ENCODE peak calls at places on chromosome 7, in six cellular contexts. G is SJSA1, X is left ventricle myocardium inferior, Y is heart left ventricle, B is neural progenitor cell, K is ovary. P is an unnamed sample. For H3K9me3 and H3K4me1, the result is how much of the 10 kb centered on the place peaks cover.

GRCh38 chr7:3859436-3859835 is 558.4 kb downstream of the SDK1 start:
- DNase-seq in G (no peak), X (no peak), Y (no peak), B (no peak), K (no peak), P (no peak)

GRCh38 chr7:1576521-1577253 is 6.9 kb upstream of the PSMG3 start:
- DNase-seq in G (no peak), X (no peak), Y (no peak), B (no peak), K (no peak), P (peak)

GRCh38 chr7:3957735-3958491 is 656.9 kb downstream of the SDK1 start:
- DNase-seq in G (no peak), X (no peak), Y (no peak), B (no peak), K (no peak), P (no peak)

GRCh38 chr7:107660381-107661080 is at the start of gene SLC26A4:
- DNase-seq in G (no peak), X (no peak), Y (no peak), B (peak), K (no peak), P (no peak)

GRCh38 chr7:46432666-46433065 is 511.6 kb upstream of the IGFBP3 start:
- DNase-seq in G (no peak), X (no peak), Y (no peak), B (no peak), K (no peak), P (no peak)

GRCh38 chr7:3207387-3207786 is 93.7 kb upstream of the SDK1 start:
- DNase-seq in G (no peak), X (no peak), Y (no peak), B (no peak), K (no peak), P (no peak)

GRCh38 chr7:33061282-33061928 is 1.2 kb downstream of the NT5C3A start:
- DNase-seq in G (no peak), X (no peak), Y (no peak), B (no peak), K (no peak), P (no peak)

GRCh38 chr7:28853834-28854749 is 104.0 kb downstream of the TRIL start:
- DNase-seq in G (peak), X (peak), Y (peak), B (peak), K (peak), P (peak)

GRCh38 chr7:17521437-17521836 is 223.0 kb downstream of the AHR start:
- DNase-seq in G (no peak), X (no peak), Y (no peak), B (no peak), K (no peak), P (no peak)

GRCh38 chr7:2876031-2876862 is 32.1 kb upstream of the GNA12 start:
- DNase-seq in G (peak), X (no peak), Y (no peak), B (no peak), K (no peak), P (no peak)

GRCh38 chr7:53520841-53521240 is 485.4 kb downstream of the POM121L12 start:
- DNase-seq in G (no peak), X (no peak), Y (no peak), B (no peak), K (no peak), P (no peak)

GRCh38 chr7:53518319-53518718 is 482.9 kb downstream of the POM121L12 start:
- DNase-seq in G (no peak), X (no peak), Y (no peak), B (no peak), K (no peak), P (no peak)

GRCh38 chr7:53521638-53522184 is 486.3 kb downstream of the POM121L12 start:
- DNase-seq in G (no peak), X (no peak), Y (no peak), B (no peak), K (no peak), P (no peak)
- H3K9me3 ChIP-seq in G (under half), X (under half), Y (under half), B (under half), K (under half), P (under half)

DNA sequence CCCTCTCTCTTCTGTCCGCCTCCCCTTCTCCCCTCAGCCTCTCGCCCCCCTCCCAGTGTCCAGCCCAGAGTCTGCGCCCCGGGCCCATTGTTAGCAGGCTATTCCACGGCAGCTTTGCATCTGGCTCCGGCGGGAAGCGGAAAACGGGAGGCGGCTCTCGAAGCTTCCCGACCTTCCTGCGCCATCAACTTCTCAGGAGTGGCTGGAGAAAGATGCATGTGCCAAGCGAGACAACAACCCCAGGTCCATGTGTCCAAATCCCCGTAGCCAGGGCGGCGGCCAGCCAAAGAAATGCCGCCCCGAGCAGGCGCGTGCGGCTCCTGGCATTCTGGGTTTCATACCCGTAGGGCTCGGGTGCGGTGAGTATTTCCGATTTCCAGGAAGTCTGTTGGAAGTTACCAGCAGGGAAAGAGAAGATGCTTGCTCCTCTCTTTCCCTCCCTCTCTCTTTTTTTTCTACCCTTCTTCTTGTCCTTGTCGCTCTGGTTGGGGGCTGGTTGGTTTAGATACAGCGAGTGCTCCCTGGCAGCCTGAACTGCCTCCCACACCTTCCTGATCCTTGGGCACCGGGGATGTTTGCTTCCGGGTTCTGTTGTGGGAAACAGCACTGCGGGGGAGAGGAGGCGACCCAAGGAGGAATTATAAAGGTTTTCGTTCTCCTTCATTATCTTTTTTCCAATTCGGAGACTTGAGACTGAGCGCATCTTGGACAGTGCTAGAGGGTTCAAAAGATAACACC is 1.2 kb upstream of the HOXA2 start:
- DNase-seq in G (peak), X (no peak), Y (no peak), B (peak), K (no peak), P (no peak)
- H3K4me1 ChIP-seq in G (under half), X (under half), Y (under half), B (under half), K (under half), P (under half)

DNA sequence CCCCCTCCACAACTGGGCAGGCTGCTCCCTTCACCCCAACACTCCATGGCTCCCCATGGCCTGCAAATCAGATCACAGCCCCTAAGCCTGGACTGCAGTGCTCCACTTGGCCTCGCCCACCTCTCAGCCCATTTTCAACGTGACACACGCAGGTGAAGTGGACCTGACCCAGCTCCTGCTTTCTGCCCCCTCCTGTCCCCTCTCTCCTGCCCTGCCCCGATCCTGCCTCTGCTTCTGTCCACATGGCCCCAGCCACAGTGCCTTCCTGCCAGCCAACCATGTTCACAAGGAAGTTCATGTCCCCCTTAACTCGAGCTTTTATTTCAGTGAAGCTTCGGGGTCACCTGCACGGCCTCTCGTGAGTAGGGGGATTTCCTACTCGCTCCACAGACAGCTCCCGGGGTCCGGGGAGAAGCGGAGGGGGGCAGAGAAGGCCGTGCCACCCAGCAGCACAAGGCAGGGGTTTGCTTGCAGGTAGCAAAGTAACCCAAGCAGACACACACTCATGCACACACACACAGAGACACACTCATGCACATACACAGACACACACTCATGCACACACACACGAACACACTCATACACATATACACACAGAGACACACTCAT is 537.5 kb downstream of the DNAJB6 start:
- DNase-seq in G (no peak), X (no peak), Y (no peak), B (no peak), K (no peak), P (no peak)
- H3K9me3 ChIP-seq in G (under half), X (under half), Y (under half), B (under half), K (under half), P (under half)

GRCh38 chr7:5701085-5701914 is 80.2 kb downstream of the RNF216 start:
- DNase-seq in G (no peak), X (no peak), Y (no peak), B (no peak), K (no peak), P (no peak)
- H3K4me1 ChIP-seq in G (under half), X (half or more), Y (half or more), B (under half), K (under half), P (under half)

DNA sequence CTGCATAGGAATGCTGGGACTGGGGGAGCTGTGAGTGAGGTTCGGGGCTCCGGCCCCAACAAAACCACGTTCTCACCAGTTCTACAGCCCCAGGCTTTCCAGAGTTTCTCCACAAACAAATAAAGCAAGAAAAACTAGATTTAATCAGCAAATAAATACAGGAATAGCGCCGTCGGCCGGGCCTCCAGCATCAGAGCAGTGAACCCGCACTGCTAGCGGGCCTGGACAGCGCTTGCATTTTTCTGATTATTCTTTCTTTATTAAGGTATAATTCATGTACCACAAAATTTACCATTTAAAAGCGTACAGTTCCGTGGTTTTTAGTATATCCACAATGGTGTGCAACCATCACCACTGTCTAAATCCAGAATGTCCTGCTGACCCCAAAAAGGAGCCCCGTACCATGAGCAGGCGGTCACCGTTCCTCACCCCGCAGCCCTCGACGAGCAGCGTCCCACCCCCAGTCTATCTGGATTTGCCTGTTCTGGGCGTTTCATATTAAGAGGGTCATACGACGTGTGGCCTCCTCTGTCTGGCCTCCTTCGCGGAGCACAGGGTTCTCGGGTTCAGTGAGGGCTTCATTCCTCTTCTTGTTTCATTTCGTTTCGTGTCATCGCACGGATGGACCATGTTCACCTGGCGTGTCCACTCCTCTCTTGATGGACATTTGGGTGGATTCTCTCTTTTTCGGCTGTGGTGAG is 35.5 kb upstream of the FOXL3 start:
- DNase-seq in G (no peak), X (no peak), Y (no peak), B (no peak), K (no peak), P (peak)
- H3K9me3 ChIP-seq in G (under half), X (under half), Y (under half), B (under half), K (under half), P (under half)

GRCh38 chr7:80770675-80771081 is 132.2 kb downstream of the CD36 start:
- DNase-seq in G (no peak), X (no peak), Y (no peak), B (no peak), K (no peak), P (no peak)

GRCh38 chr7:80773787-80774508 is 135.5 kb downstream of the CD36 start:
- DNase-seq in G (no peak), X (no peak), Y (no peak), B (no peak), K (no peak), P (no peak)

GRCh38 chr7:80771523-80771922 is 133.1 kb downstream of the CD36 start:
- DNase-seq in G (no peak), X (no peak), Y (no peak), B (no peak), K (no peak), P (no peak)

GRCh38 chr7:80774843-80775242 is 136.4 kb downstream of the CD36 start:
- DNase-seq in G (no peak), X (no peak), Y (no peak), B (no peak), K (no peak), P (no peak)

DNA sequence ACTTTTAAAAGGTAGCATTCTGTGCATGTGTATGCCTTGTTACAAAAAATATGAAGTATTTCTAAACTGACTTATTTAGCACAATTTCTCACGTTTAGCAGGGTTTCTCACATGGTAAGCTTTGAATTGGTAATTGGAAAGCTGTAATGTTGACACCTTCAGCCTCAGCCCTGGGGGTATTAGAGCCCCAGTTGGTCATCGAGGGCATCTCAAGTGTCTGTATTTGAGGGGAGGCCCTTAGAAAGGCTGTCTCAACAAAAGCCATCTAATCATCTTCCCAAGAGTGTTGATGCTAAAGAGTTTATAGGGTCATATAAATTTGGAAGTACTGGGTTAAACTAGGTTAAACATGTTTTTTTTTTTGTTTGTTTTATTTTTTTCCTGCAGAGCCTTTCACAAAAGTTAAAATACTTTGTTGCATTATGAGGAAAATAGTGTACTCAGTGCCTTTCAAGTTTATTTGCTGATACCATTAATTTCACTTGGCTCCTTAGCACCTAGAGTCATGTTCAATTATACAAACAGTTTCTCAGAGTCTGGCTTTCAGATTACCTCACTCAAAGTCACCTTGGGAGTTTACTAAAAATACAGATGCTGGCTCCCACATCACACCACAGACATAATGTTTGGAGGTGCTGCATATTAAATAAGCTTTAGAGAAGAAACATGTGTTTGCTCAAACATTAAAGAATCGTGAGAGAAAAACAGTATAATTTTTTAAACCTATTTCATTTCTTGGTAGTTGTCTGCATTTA is 134.1 kb downstream of the CD36 start:
- DNase-seq in G (no peak), X (no peak), Y (no peak), B (no peak), K (no peak), P (no peak)
- H3K4me1 ChIP-seq in G (under half), X (half or more), Y (under half), B (under half), K (under half), P (under half)

DNA sequence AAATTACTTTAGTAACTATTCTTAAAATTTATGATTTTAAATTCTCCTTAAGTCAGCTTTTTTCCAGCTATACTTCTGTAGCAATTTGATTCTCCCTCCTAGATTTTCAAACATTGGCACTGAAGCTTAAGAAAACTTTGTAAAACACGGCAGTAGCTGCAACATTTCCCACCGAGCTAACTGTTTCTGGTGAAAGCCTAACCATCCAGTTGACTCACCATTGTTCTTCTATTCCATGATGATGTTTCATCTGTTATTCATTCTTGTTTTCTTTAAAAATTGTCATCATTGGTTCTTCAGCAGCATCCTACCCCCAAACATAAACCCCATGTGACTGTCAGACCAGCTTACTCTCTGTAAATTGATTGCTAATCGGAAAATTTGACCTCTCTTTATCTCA is 312.3 kb downstream of the DGKB start:
- DNase-seq in G (no peak), X (no peak), Y (no peak), B (no peak), K (no peak), P (no peak)
- H3K9me3 ChIP-seq in G (under half), X (under half), Y (under half), B (under half), K (under half), P (under half)

GRCh38 chr7:70706204-70706603 is 425.7 kb upstream of the GALNT17 start:
- DNase-seq in G (no peak), X (no peak), Y (no peak), B (no peak), K (no peak), P (no peak)

GRCh38 chr7:70707823-70708243 is 424.1 kb upstream of the GALNT17 start:
- DNase-seq in G (no peak), X (no peak), Y (no peak), B (no peak), K (no peak), P (no peak)

GRCh38 chr7:70706698-70707097 is 425.2 kb upstream of the GALNT17 start:
- DNase-seq in G (no peak), X (no peak), Y (no peak), B (no peak), K (no peak), P (no peak)

GRCh38 chr7:70703785-70704184 is 428.2 kb upstream of the GALNT17 start:
- DNase-seq in G (no peak), X (no peak), Y (no peak), B (peak), K (no peak), P (no peak)

DNA sequence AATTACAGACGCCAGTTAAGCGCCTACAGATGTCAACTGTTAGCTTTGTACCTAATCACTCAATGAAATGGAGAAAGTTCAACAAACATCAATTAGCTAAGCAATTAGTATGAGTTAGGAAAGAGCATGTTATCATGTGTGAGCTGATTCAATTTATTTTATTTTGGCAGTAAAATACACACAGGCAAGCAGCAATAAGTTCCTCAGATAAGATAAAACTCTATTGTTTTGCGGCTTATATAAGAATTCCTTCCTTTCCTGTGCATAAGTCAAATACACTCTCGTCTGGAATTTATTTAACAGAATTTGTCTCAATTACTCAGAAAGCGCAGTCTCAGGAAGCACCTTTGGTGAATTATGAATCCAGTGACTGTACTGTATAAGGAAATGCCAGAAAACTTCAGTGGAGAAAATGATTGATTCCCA is 427.0 kb upstream of the GALNT17 start:
- DNase-seq in G (no peak), X (no peak), Y (no peak), B (no peak), K (no peak), P (no peak)
- H3K4me1 ChIP-seq in G (under half), X (under half), Y (under half), B (half or more), K (under half), P (under half)

P was measured in right cardiac atrium.